ENCODE peak calls at places on chromosomes 16 and 17, in eight cellular contexts. One of them, this sample, is unnamed.

GRCh38 chr17:73652886-73653480 is 8.7 kb upstream of the SDK2 start:
- DNase-seq in A549: no peak
- DNase-seq in right lobe of liver: no peak
- DNase-seq in ovary: no peak
- DNase-seq in HL-60: no peak
- DNase-seq in thyroid gland: no peak
- DNase-seq in GM12864: no peak
- DNase-seq in CD4-positive, alpha-beta memory T cell: no peak
- DNase-seq in this sample: no peak

GRCh38 chr17:73539176-73539575 is 105.1 kb downstream of the SDK2 start:
- DNase-seq in GM12864: no peak
- DNase-seq in A549: no peak
- DNase-seq in CD4-positive, alpha-beta memory T cell: no peak
- DNase-seq in thyroid gland: no peak
- DNase-seq in right lobe of liver: no peak
- DNase-seq in HL-60: no peak
- DNase-seq in ovary: no peak
- DNase-seq in this sample: no peak

GRCh38 chr17:75006653-75007052 is 5.8 kb upstream of the MRPL58 start:
- DNase-seq in HL-60: no peak
- DNase-seq in GM12864: no peak
- DNase-seq in CD4-positive, alpha-beta memory T cell: no peak
- DNase-seq in A549: no peak
- DNase-seq in right lobe of liver: no peak
- DNase-seq in ovary: no peak
- DNase-seq in thyroid gland: no peak
- DNase-seq in this sample: no peak

GRCh38 chr16:8788578-8789172 is 8.8 kb downstream of the TMEM186 start:
- DNase-seq in CD4-positive, alpha-beta memory T cell: no peak
- DNase-seq in right lobe of liver: no peak
- DNase-seq in ovary: no peak
- DNase-seq in thyroid gland: no peak
- DNase-seq in GM12864: no peak
- DNase-seq in A549: no peak
- DNase-seq in HL-60: no peak
- DNase-seq in this sample: no peak

GRCh38 chr17:7208027-7208571 is 11.5 kb downstream of the DLG4 start:
- DNase-seq in thyroid gland: no peak
- DNase-seq in ovary: peak; percentile 65
- DNase-seq in A549: no peak
- DNase-seq in CD4-positive, alpha-beta memory T cell: no peak
- DNase-seq in GM12864: no peak
- DNase-seq in HL-60: no peak
- DNase-seq in right lobe of liver: no peak
- DNase-seq in this sample: peak; percentile 92

GRCh38 chr16:58563235-58563634 is 47.9 kb downstream of the SETD6 start:
- DNase-seq in CD4-positive, alpha-beta memory T cell: no peak
- DNase-seq in ovary: no peak
- DNase-seq in thyroid gland: no peak
- DNase-seq in GM12864: no peak
- DNase-seq in right lobe of liver: no peak
- DNase-seq in A549: no peak
- DNase-seq in HL-60: no peak
- DNase-seq in this sample: no peak

GRCh38 chr16:8258523-8258922 is 331.8 kb downstream of the TMEM114 start:
- DNase-seq in right lobe of liver: no peak
- DNase-seq in A549: no peak
- DNase-seq in GM12864: no peak
- DNase-seq in thyroid gland: no peak
- DNase-seq in HL-60: no peak
- DNase-seq in ovary: no peak
- DNase-seq in CD4-positive, alpha-beta memory T cell: no peak
- DNase-seq in this sample: peak; percentile 5

GRCh38 chr16:87331241-87331801 is 14.1 kb upstream of the C16orf95 start:
- DNase-seq in CD4-positive, alpha-beta memory T cell: no peak
- DNase-seq in GM12864: no peak
- DNase-seq in HL-60: no peak
- DNase-seq in A549: no peak
- DNase-seq in thyroid gland: no peak
- DNase-seq in ovary: no peak
- DNase-seq in right lobe of liver: peak; percentile 12
- DNase-seq in this sample: peak; percentile 51

GRCh38 chr17:7250655-7251329 is 742 bp downstream of the CTDNEP1 start:
- DNase-seq in right lobe of liver: no peak
- DNase-seq in GM12864: no peak
- DNase-seq in A549: no peak
- DNase-seq in HL-60: no peak
- DNase-seq in CD4-positive, alpha-beta memory T cell: no peak
- DNase-seq in thyroid gland: no peak
- DNase-seq in ovary: peak; percentile 63
- DNase-seq in this sample: no peak

GRCh38 chr16:12120331-12120981 is 143.9 kb downstream of the SNX29 start:
- DNase-seq in CD4-positive, alpha-beta memory T cell: no peak
- DNase-seq in HL-60: no peak
- DNase-seq in ovary: no peak
- DNase-seq in thyroid gland: no peak
- DNase-seq in right lobe of liver: no peak
- DNase-seq in A549: no peak
- DNase-seq in GM12864: no peak
- DNase-seq in this sample: no peak

GRCh38 chr17:9768381-9768934 is 22.9 kb downstream of the DHRS7C start:
- DNase-seq in right lobe of liver: no peak
- DNase-seq in GM12864: no peak
- DNase-seq in HL-60: no peak
- DNase-seq in CD4-positive, alpha-beta memory T cell: no peak
- DNase-seq in A549: peak; percentile 55
- DNase-seq in thyroid gland: no peak
- DNase-seq in ovary: no peak
- DNase-seq in this sample: peak; percentile 56

GRCh38 chr17:82272495-82273326 is 789 bp downstream of the CSNK1D start:
- DNase-seq in GM12864: no peak
- DNase-seq in right lobe of liver: peak; percentile 71
- DNase-seq in CD4-positive, alpha-beta memory T cell: peak; percentile 26
- DNase-seq in HL-60: peak; percentile 76
- DNase-seq in ovary: no peak
- DNase-seq in A549: peak; percentile 59
- DNase-seq in thyroid gland: no peak
- DNase-seq in this sample: peak; percentile 96

GRCh38 chr16:68264128-68265077 is at the start of gene SLC7A6:
- DNase-seq in thyroid gland: peak; percentile 74
- DNase-seq in HL-60: peak; percentile 77
- DNase-seq in A549: peak; percentile 94
- DNase-seq in right lobe of liver: peak; percentile 86
- DNase-seq in GM12864: peak; percentile 49
- DNase-seq in CD4-positive, alpha-beta memory T cell: peak; percentile 84
- DNase-seq in ovary: peak; percentile 74
- DNase-seq in this sample: peak; percentile 96

GRCh38 chr17:57940653-57941329 is 14.4 kb downstream of the CUEDC1 start:
- DNase-seq in thyroid gland: peak; percentile 93
- DNase-seq in HL-60: no peak
- DNase-seq in ovary: no peak
- DNase-seq in right lobe of liver: no peak
- DNase-seq in A549: no peak
- DNase-seq in CD4-positive, alpha-beta memory T cell: no peak
- DNase-seq in GM12864: no peak
- DNase-seq in this sample: no peak

GRCh38 chr17:64231567-64232141 is 31.4 kb downstream of the TEX2 start:
- DNase-seq in A549: no peak
- DNase-seq in ovary: no peak
- DNase-seq in thyroid gland: no peak
- DNase-seq in right lobe of liver: no peak
- DNase-seq in GM12864: no peak
- DNase-seq in HL-60: no peak
- DNase-seq in CD4-positive, alpha-beta memory T cell: no peak
- DNase-seq in this sample: no peak

GRCh38 chr16:11208916-11209665 is 46.9 kb downstream of the SOCS1 start:
- DNase-seq in CD4-positive, alpha-beta memory T cell: no peak
- DNase-seq in thyroid gland: no peak
- DNase-seq in HL-60: no peak
- DNase-seq in A549: no peak
- DNase-seq in GM12864: no peak
- DNase-seq in ovary: no peak
- DNase-seq in right lobe of liver: no peak
- DNase-seq in this sample: no peak

GRCh38 chr17:32936894-32937500 is 9.0 kb downstream of the TMEM98 start:
- DNase-seq in A549: peak; percentile 78
- DNase-seq in thyroid gland: peak; percentile 87
- DNase-seq in GM12864: peak; percentile 35
- DNase-seq in HL-60: peak; percentile 4
- DNase-seq in ovary: peak; percentile 89
- DNase-seq in right lobe of liver: peak; percentile 58
- DNase-seq in CD4-positive, alpha-beta memory T cell: peak; percentile 38
- DNase-seq in this sample: peak; percentile 93

DNA sequence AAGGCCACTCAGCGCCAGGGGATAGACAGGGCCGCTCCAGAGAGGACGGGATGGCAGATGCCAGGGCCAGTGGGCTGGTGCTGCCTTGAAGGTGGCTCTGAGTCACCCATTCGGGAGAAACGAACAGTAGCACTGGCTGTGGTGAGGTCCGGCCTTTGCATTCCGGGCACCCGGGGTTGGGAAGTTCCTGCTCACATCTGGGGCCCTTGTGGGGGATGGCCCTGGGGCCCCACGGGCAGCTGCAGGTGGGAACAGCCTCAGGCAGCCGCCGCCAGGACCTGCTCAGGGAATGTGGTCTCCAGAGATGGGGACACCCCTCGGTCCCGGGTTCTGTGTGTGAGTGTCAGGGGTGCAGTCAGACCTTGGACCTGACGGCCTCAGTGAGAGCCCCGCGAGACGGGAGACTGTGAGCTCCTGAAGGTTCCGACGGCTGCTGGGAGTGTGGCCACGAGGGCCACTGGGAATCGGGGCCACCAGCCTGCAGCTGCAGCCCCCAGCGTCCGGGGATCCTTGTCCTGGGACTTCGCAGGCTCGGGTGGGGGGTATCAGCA is 1.4 kb downstream of the CBFA2T3 start:
- DNase-seq in A549: no peak
- DNase-seq in right lobe of liver: no peak
- DNase-seq in HL-60: no peak
- DNase-seq in GM12864: no peak
- DNase-seq in thyroid gland: no peak
- DNase-seq in CD4-positive, alpha-beta memory T cell: no peak
- DNase-seq in ovary: no peak
- DNase-seq in this sample: no peak
- H3K4me3 ChIP-seq in A549: no peak overlapping the region
- H3K4me3 ChIP-seq in right lobe of liver: peak overlapping the region; percentile 7
- H3K4me3 ChIP-seq in HL-60: peak overlapping the region; percentile 65
- H3K4me3 ChIP-seq in GM12864: peak overlapping the region; percentile 69
- H3K4me3 ChIP-seq in thyroid gland: no peak overlapping the region
- H3K4me3 ChIP-seq in CD4-positive, alpha-beta memory T cell: no peak overlapping the region
- H3K4me3 ChIP-seq in ovary: no peak overlapping the region
- H3K4me3 ChIP-seq in this sample: no peak overlapping the region

GRCh38 chr17:15456486-15456885 is 10.9 kb downstream of the CDRT4 start:
- DNase-seq in ovary: no peak
- DNase-seq in A549: no peak
- DNase-seq in right lobe of liver: no peak
- DNase-seq in thyroid gland: no peak
- DNase-seq in GM12864: no peak
- DNase-seq in CD4-positive, alpha-beta memory T cell: no peak
- DNase-seq in HL-60: no peak
- DNase-seq in this sample: no peak
- H3K4me3 ChIP-seq in ovary: no peak overlapping the region
- H3K4me3 ChIP-seq in A549: no peak overlapping the region
- H3K4me3 ChIP-seq in right lobe of liver: no peak overlapping the region
- H3K4me3 ChIP-seq in thyroid gland: no peak overlapping the region
- H3K4me3 ChIP-seq in GM12864: no peak overlapping the region
- H3K4me3 ChIP-seq in CD4-positive, alpha-beta memory T cell: no peak overlapping the region
- H3K4me3 ChIP-seq in HL-60: no peak overlapping the region
- H3K4me3 ChIP-seq in this sample: no peak overlapping the region

GRCh38 chr17:45974916-45975630 is 24.0 kb upstream of the STH start:
- DNase-seq in CD4-positive, alpha-beta memory T cell: no peak
- DNase-seq in thyroid gland: no peak
- DNase-seq in ovary: no peak
- DNase-seq in GM12864: no peak
- DNase-seq in A549: no peak
- DNase-seq in HL-60: no peak
- DNase-seq in right lobe of liver: no peak
- DNase-seq in this sample: no peak

GRCh38 chr17:45975640-45976295 is 23.3 kb upstream of the STH start:
- DNase-seq in CD4-positive, alpha-beta memory T cell: no peak
- DNase-seq in right lobe of liver: no peak
- DNase-seq in HL-60: no peak
- DNase-seq in A549: no peak
- DNase-seq in GM12864: no peak
- DNase-seq in ovary: no peak
- DNase-seq in thyroid gland: no peak
- DNase-seq in this sample: no peak

GRCh38 chr17:45977506-45977824 is 21.6 kb upstream of the STH start:
- DNase-seq in A549: no peak
- DNase-seq in CD4-positive, alpha-beta memory T cell: no peak
- DNase-seq in right lobe of liver: no peak
- DNase-seq in GM12864: no peak
- DNase-seq in HL-60: no peak
- DNase-seq in thyroid gland: no peak
- DNase-seq in ovary: no peak
- DNase-seq in this sample: no peak

GRCh38 chr17:45976755-45977505 is 22.1 kb upstream of the STH start:
- DNase-seq in CD4-positive, alpha-beta memory T cell: no peak
- DNase-seq in right lobe of liver: no peak
- DNase-seq in A549: no peak
- DNase-seq in thyroid gland: no peak
- DNase-seq in ovary: no peak
- DNase-seq in GM12864: no peak
- DNase-seq in HL-60: no peak
- DNase-seq in this sample: no peak

GRCh38 chr17:45976391-45976754 is 22.7 kb upstream of the STH start:
- DNase-seq in thyroid gland: no peak
- DNase-seq in ovary: no peak
- DNase-seq in GM12864: no peak
- DNase-seq in HL-60: no peak
- DNase-seq in CD4-positive, alpha-beta memory T cell: no peak
- DNase-seq in right lobe of liver: no peak
- DNase-seq in A549: no peak
- DNase-seq in this sample: no peak
- H3K4me3 ChIP-seq in thyroid gland: no peak overlapping the region
- H3K4me3 ChIP-seq in ovary: no peak overlapping the region
- H3K4me3 ChIP-seq in GM12864: no peak overlapping the region
- H3K4me3 ChIP-seq in HL-60: no peak overlapping the region
- H3K4me3 ChIP-seq in CD4-positive, alpha-beta memory T cell: no peak overlapping the region
- H3K4me3 ChIP-seq in right lobe of liver: no peak overlapping the region
- H3K4me3 ChIP-seq in A549: no peak overlapping the region
- H3K4me3 ChIP-seq in this sample: no peak overlapping the region

DNA sequence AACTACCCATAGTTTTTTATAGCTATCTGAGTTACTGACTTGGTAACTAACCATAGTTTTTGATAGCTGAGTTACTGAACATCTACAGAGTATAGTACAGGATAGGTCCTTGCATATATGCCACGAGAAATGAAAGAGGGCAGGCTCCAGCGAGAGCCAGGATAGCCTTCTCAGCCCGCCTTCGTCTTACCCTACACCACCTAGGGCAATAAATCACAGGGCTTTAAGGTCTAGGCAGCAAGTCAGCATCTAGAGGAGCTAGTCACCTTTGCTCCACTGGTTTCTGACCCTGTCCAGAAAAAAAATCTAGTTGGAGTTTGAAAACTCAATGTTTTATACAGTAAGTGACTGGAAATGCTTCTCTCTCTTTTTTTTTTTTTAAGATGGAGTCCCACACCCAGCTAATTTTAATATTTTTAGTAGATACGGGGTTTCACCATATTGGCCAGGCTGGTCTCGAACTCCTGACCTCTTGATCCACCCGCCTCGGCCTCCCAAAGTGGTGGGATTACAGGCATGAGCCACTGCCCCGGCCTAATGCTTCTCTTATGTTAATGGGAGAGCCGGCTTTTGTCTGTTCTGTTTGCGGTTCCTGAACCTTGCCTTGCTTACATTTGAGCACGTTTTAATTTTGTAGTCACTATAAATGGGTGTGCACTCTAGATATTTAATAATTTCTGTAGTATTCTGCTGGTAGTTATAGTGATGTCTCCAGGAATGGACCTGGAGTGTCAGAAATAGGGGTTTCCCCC is 2.8 kb downstream of the BFAR start:
- DNase-seq in HL-60: no peak
- DNase-seq in A549: no peak
- DNase-seq in ovary: no peak
- DNase-seq in thyroid gland: no peak
- DNase-seq in right lobe of liver: no peak
- DNase-seq in GM12864: no peak
- DNase-seq in CD4-positive, alpha-beta memory T cell: no peak
- DNase-seq in this sample: no peak
- H3K4me3 ChIP-seq in HL-60: no peak overlapping the region
- H3K4me3 ChIP-seq in A549: no peak overlapping the region
- H3K4me3 ChIP-seq in ovary: no peak overlapping the region
- H3K4me3 ChIP-seq in thyroid gland: no peak overlapping the region
- H3K4me3 ChIP-seq in right lobe of liver: no peak overlapping the region
- H3K4me3 ChIP-seq in GM12864: no peak overlapping the region
- H3K4me3 ChIP-seq in CD4-positive, alpha-beta memory T cell: no peak overlapping the region
- H3K4me3 ChIP-seq in this sample: no peak overlapping the region